ENCODE peak calls at places on chromosomes 11 and 22, in six cellular contexts. U, V, T, G, M and O are unnamed samples.

GRCh38 chr22:31957970-31958594 is 13.7 kb downstream of the YWHAH start:
- DNase-seq in U (no peak), V (no peak), T (no peak), G (no peak), M (no peak), O (no peak)

GRCh38 chr11:96280444-96280843 is 62.6 kb downstream of the MAML2 start:
- DNase-seq in U (no peak), V (no peak), T (no peak), G (no peak), M (no peak), O (no peak)

GRCh38 chr22:26769663-26770062 is 112.3 kb downstream of the MIAT start:
- DNase-seq in U (no peak), V (no peak), T (no peak), G (no peak), M (no peak), O (no peak)

GRCh38 chr11:47466701-47467250 is 17.8 kb upstream of the RAPSN start:
- DNase-seq in U (peak; percentile 26), V (no peak), T (no peak), G (peak; percentile 43), M (peak; percentile 78), O (no peak)

GRCh38 chr11:33724644-33725035 is 11.6 kb downstream of the CD59 start:
- DNase-seq in U (no peak), V (no peak), T (no peak), G (no peak), M (peak; percentile 88), O (no peak)

GRCh38 chr11:27933992-27934829 is 173.7 kb downstream of the KIF18A start:
- DNase-seq in U (no peak), V (peak; percentile 81), T (peak; percentile 6), G (no peak), M (peak; percentile 62), O (no peak)

GRCh38 chr11:57515332-57516060 is at the start of gene SLC43A1:
- DNase-seq in U (peak; percentile 38), V (peak; percentile 46), T (no peak), G (peak; percentile 72), M (peak; percentile 72), O (peak; percentile 48)

GRCh38 chr22:31627223-31627731 is 34.7 kb downstream of the PISD start:
- DNase-seq in U (no peak), V (no peak), T (no peak), G (no peak), M (no peak), O (no peak)

GRCh38 chr11:65781152-65781961 is 581 bp upstream of the AP5B1 start:
- DNase-seq in U (peak; percentile 50), V (peak; percentile 39), T (no peak), G (peak; percentile 36), M (peak; percentile 14), O (no peak)
- TF ChIP-seq CTCF in U (peak; percentile 44), V (peak; percentile 23), T (peak; percentile 2), G (no peak), M (no peak), O (peak; percentile 50)

DNA sequence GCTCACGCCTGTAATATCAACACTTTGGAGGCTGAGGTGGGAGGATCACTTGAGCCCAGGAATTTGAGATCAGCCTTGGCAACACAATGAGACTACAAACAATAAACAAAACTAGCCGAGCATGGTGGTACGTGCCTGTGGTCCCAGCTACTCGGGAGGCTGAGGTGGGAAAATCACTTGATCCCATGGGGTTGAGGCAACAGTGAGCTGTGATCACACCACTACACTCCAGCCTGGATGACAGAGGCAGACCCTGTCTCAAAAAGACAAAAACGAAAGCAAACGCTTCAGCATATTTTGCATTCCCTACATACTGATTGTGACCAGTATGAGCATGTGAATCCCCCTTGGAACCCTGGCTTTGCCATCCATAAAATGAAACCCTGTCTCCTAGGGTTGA is 33.9 kb upstream of the MN1 start:
- DNase-seq in U (no peak), V (no peak), T (no peak), G (no peak), M (peak; percentile 27), O (no peak)
- TF ChIP-seq CTCF in U (no peak), V (no peak), T (no peak), G (no peak), M (no peak), O (no peak)

DNA sequence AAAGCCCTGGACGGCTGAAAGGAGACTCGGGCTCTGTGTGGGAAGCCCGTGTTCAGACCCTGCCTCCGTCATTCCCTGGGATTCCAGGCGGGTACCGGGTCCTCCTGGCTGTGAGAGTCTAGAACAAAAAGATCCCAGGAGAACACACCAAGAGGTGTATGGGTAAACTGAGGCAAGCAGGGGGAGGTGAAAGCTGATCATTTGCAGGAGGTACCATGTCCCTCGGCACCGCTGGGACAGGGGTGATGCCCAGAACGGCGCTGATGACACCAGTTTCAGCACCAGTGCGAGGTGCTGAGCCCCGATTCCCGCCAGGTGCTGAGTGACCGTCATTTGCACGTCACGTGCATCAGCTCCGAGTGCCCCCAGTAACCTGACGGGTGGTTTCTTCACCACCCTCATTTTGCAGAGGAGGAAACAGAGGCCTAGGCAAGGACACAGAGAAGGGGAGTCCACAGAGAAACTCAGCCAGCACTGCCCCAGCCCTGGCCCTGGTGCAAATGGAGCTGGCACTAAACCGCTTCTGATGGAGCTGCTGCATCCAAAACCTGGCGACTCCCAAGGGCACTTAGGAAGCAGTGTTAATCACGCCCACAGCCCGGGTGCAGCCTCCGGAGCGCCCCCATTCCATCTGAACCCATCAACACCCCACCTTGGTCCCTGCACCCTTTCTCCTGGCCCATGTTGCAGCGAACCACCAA is 16.8 kb downstream of the MACROD1 start:
- DNase-seq in U (no peak), V (no peak), T (no peak), G (no peak), M (no peak), O (no peak)
- TF ChIP-seq CTCF in U (no peak), V (peak; percentile 42), T (no peak), G (peak; percentile 14), M (no peak), O (peak; percentile 66)

GRCh38 chr22:39351689-39352214 is 2.0 kb downstream of the SYNGR1 start:
- DNase-seq in U (no peak), V (no peak), T (peak; percentile 42), G (no peak), M (no peak), O (peak; percentile 10)

GRCh38 chr22:39349506-39349966 is 255 bp upstream of the SYNGR1 start:
- DNase-seq in U (peak; percentile 26), V (peak; percentile 3), T (no peak), G (no peak), M (peak; percentile 26), O (peak; percentile 49)

GRCh38 chr22:39350803-39351688 is 1.3 kb downstream of the SYNGR1 start:
- DNase-seq in U (no peak), V (no peak), T (no peak), G (no peak), M (no peak), O (no peak)

GRCh38 chr22:39348909-39349505 is 784 bp upstream of the SYNGR1 start:
- DNase-seq in U (no peak), V (no peak), T (no peak), G (no peak), M (no peak), O (peak; percentile 26)

DNA sequence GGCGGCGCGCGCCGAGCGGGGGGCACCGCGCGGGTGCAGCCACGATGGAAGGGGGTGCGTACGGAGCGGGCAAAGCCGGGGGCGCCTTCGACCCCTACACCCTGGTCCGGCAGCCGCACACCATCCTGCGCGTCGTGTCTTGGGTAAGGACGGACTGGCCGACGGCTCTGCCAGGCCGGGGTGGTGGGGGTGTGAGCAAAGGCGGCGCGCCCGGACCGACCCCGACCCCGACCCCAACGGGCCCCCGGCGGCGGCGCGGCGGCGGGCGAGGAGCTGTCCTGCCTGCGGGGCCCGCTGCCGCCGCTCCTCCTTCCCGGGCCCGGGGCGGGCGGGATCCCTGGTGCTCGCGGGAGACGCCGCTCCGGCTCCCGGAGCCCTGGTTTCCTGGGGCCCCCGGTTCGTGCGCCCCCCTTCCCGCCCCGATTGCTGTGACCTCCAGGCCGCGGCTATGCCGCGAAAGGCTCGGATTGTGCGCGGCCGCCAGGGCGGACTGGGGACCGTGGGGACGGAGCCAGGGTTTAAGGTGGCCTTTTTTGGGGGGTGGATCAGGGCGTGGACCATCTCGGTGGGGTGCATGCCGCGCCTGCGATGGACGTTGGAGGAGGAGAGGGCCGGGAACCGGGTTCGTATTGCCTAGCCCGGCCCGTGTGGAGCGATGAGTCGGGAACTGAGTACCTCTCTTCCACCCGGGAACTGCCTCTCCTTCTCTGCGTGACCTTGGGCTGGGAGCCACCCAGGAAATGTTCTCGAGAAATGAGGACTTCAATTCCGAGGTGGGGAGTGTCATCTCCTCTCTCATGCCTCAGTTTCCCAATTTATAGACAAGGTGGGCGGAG is at the start of gene SYNGR1:
- DNase-seq in U (peak; percentile 20), V (no peak), T (no peak), G (no peak), M (no peak), O (peak; percentile 15)
- TF ChIP-seq CTCF in U (no peak), V (no peak), T (no peak), G (no peak), M (no peak), O (no peak)

GRCh38 chr11:8786933-8787332 is 104.3 kb downstream of the RPL27A start:
- DNase-seq in U (no peak), V (no peak), T (peak; percentile 17), G (no peak), M (peak; percentile 56), O (no peak)
- TF ChIP-seq CTCF in U (no peak), V (no peak), T (peak; percentile 15), G (no peak), M (peak; percentile 38), O (no peak)

DNA sequence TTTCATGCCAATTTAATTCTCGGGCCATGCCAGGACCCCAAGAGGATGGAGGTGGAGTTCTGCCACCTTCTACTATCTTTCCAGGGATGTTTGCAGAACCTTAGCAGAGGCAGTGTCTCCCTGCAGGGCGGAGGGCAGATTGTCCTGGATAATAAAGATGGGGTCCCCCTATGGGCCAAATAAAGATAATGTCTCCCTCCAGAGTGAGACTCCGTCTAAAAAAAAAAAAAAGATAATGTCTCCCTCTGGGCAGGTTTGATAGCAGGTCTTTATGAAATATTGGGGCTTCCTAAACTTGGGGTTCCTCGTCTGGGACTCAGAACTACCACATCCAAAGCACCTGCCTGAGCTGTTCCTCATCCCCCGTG is 27.2 kb upstream of the SYT8 start:
- DNase-seq in U (no peak), V (no peak), T (no peak), G (no peak), M (no peak), O (no peak)
- TF ChIP-seq CTCF in U (no peak), V (no peak), T (no peak), G (no peak), M (no peak), O (no peak)